ENCODE peak calls at places on chromosomes 5 and 9, in ten cellular contexts. R, X, P, Y, U, C, O, Z, D and A are unnamed samples.

GRCh38 chr5:112861638-112861985 is 525 bp downstream of the SRP19 start:
- DNase-seq in R (no peak), X (no peak), P (no peak), Y (no peak), U (no peak), C (no peak), O (no peak), Z (no peak), D (no peak), A (no peak)

GRCh38 chr9:135479469-135480052 is at the start of gene PPP1R26:
- DNase-seq in R (no peak), X (no peak), P (peak), Y (peak), U (no peak), C (no peak), O (no peak), Z (no peak), D (peak), A (no peak)

GRCh38 chr5:80665057-80665456 is 10.3 kb upstream of the DHFR start:
- DNase-seq in R (no peak), X (no peak), P (no peak), Y (no peak), U (no peak), C (no peak), O (no peak), Z (no peak), D (no peak), A (no peak)

GRCh38 chr9:92725266-92725545 is 39.4 kb downstream of the BICD2 start:
- DNase-seq in R (no peak), X (no peak), P (no peak), Y (no peak), U (no peak), C (no peak), O (no peak), Z (no peak), D (peak), A (no peak)

GRCh38 chr5:149126898-149127297 is 14.4 kb upstream of the ABLIM3 start:
- DNase-seq in R (no peak), X (no peak), P (no peak), Y (no peak), U (no peak), C (no peak), O (no peak), Z (no peak), D (no peak), A (no peak)

GRCh38 chr9:126605792-126606482 is 7.8 kb upstream of the LMX1B start:
- DNase-seq in R (no peak), X (peak), P (no peak), Y (no peak), U (no peak), C (no peak), O (no peak), Z (no peak), D (no peak), A (no peak)

GRCh38 chr5:113022661-113023060 is 46.1 kb downstream of the DCP2 start:
- DNase-seq in R (no peak), X (no peak), P (no peak), Y (no peak), U (no peak), C (no peak), O (no peak), Z (no peak), D (no peak), A (no peak)

GRCh38 chr5:147519380-147519779 is 9.5 kb upstream of the DPYSL3 start:
- DNase-seq in R (no peak), X (no peak), P (no peak), Y (no peak), U (no peak), C (no peak), O (no peak), Z (no peak), D (no peak), A (no peak)

GRCh38 chr5:72433520-72433919 is 73.7 kb downstream of the ZNF366 start:
- DNase-seq in R (no peak), X (no peak), P (no peak), Y (no peak), U (no peak), C (no peak), O (no peak), Z (no peak), D (no peak), A (no peak)
- TF ChIP-seq POLR2AphosphoS5 in R (no peak), X (peak), P (no peak), Y (peak), U (no peak), C (no peak), O (no peak), Z (no peak), D (no peak), A (no peak)

DNA sequence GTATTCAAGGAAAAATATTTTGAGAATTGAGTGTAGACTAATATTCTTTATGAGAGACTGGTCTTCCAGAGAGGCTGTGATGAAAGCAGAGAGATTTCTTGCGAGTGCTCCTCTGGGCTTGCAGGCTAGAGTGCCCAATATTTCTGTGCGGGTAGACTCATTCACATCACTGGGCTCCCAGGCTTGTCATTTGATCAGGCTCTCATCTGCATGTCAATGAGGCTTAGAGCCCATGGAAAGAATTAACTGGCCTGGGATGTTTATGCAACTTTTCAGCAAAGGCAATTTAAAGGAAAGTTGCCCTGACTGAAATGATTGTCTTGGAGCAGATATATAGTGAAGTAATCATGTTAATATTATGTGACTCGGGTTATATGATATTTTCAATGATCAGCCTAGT is 42.3 kb downstream of the SNCAIP start:
- DNase-seq in R (no peak), X (no peak), P (peak), Y (no peak), U (no peak), C (no peak), O (no peak), Z (no peak), D (no peak), A (no peak)
- TF ChIP-seq POLR2AphosphoS5 in R (no peak), X (no peak), P (no peak), Y (no peak), U (no peak), C (no peak), O (no peak), Z (no peak), D (no peak), A (no peak)

GRCh38 chr9:129258124-129258822 is 80.2 kb upstream of the IER5L start:
- DNase-seq in R (peak), X (peak), P (peak), Y (peak), U (peak), C (peak), O (peak), Z (peak), D (peak), A (peak)
- TF ChIP-seq POLR2AphosphoS5 in R (no peak), X (no peak), P (no peak), Y (no peak), U (peak), C (no peak), O (no peak), Z (peak), D (no peak), A (no peak)

GRCh38 chr5:65548281-65548680 is 14.7 kb downstream of the CENPK start:
- DNase-seq in R (no peak), X (no peak), P (no peak), Y (no peak), U (no peak), C (no peak), O (no peak), Z (no peak), D (no peak), A (no peak)

GRCh38 chr5:65539827-65540226 is 23.1 kb downstream of the CENPK start:
- DNase-seq in R (no peak), X (no peak), P (no peak), Y (no peak), U (no peak), C (no peak), O (no peak), Z (no peak), D (no peak), A (no peak)

GRCh38 chr5:65546141-65546540 is 16.8 kb downstream of the CENPK start:
- DNase-seq in R (no peak), X (no peak), P (no peak), Y (no peak), U (no peak), C (no peak), O (no peak), Z (no peak), D (no peak), A (no peak)

DNA sequence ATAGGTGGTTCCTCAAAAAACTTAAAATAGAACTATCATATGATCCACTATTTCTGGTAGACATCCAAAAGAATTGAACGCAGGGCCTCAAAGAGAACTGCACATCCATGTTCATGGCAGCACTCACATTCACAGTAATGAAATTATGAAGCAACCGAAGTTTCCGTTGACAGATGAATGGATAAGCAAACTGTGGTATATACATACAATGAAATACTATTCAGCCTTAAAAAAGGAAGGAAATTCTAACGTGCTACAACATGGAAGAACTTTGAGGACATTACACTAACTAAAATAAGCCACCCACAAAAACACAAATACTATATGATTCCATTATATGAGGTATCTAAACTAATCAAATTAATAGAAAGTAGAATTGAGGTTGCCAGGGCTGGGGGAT is 18.5 kb downstream of the CENPK start:
- DNase-seq in R (no peak), X (no peak), P (no peak), Y (no peak), U (no peak), C (no peak), O (no peak), Z (no peak), D (no peak), A (no peak)
- TF ChIP-seq POLR2AphosphoS5 in R (no peak), X (no peak), P (no peak), Y (no peak), U (no peak), C (no peak), O (no peak), Z (no peak), D (no peak), A (no peak)

GRCh38 chr9:35489313-35490154 is at the start of gene RUSC2:
- DNase-seq in R (peak), X (peak), P (peak), Y (peak), U (peak), C (peak), O (peak), Z (peak), D (peak), A (no peak)
- TF ChIP-seq POLR2AphosphoS5 in R (peak), X (peak), P (peak), Y (peak), U (peak), C (peak), O (no peak), Z (peak), D (peak), A (peak)

DNA sequence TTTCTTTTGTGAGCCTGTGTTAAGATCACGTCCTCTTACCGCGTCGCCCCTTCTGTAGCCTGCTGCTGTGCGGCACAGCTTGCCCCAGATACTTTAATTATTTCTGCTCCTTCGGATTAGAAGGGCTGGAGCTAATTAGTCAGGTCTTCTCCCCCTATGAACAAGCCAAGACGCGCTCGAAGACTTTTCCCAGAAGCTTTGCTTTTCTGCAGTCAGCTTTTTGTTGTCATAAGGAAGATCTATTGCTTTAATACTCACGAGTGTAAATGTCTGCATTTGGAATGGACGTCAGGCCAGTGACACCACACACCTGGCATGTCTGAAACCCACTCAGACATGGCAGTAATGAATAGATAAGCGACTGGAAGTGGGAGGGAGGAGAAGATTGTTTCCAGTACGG is 37.0 kb downstream of the PRUNE2 start:
- DNase-seq in R (no peak), X (no peak), P (no peak), Y (no peak), U (no peak), C (no peak), O (no peak), Z (no peak), D (no peak), A (no peak)
- TF ChIP-seq POLR2AphosphoS5 in R (no peak), X (no peak), P (no peak), Y (no peak), U (no peak), C (no peak), O (no peak), Z (no peak), D (no peak), A (no peak)